ENCODE peak calls at places on chromosomes 6 and 20, in nine cellular contexts. E, D, V, F, N, Y, Z, R and M are unnamed samples.

GRCh38 chr6:168825226-168826077 is 384.5 kb downstream of the SMOC2 start:
- DNase-seq in E (no peak), D (no peak), V (no peak), F (no peak), N (no peak), Y (no peak), Z (no peak), R (no peak), M (no peak)

GRCh38 chr20:53676519-53676822 is 82.8 kb upstream of the ZNF217 start:
- DNase-seq in E (no peak), D (no peak), V (no peak), F (no peak), N (no peak), Y (no peak), Z (no peak), R (no peak), M (no peak)

GRCh38 chr6:133817460-133818047 is 71.4 kb upstream of the TCF21 start:
- DNase-seq in E (no peak), D (no peak), V (no peak), F (no peak), N (peak), Y (peak), Z (no peak), R (no peak), M (no peak)

GRCh38 chr20:7449269-7449668 is 491.0 kb downstream of the HAO1 start:
- DNase-seq in E (no peak), D (peak), V (no peak), F (no peak), N (no peak), Y (no peak), Z (no peak), R (no peak), M (no peak)

GRCh38 chr6:109455161-109455501 is 441 bp downstream of the MICAL1 start:
- DNase-seq in E (peak), D (no peak), V (no peak), F (no peak), N (peak), Y (no peak), Z (no peak), R (no peak), M (no peak)

GRCh38 chr20:1702288-1702687 is 44.7 kb upstream of the SIRPG start:
- DNase-seq in E (no peak), D (no peak), V (no peak), F (no peak), N (no peak), Y (no peak), Z (no peak), R (no peak), M (no peak)

GRCh38 chr6:150409576-150410066 is 40.8 kb downstream of the IYD start:
- DNase-seq in E (peak), D (no peak), V (no peak), F (no peak), N (no peak), Y (no peak), Z (peak), R (peak), M (no peak)

GRCh38 chr20:50758992-50759391 is 27.6 kb downstream of the PARD6B start:
- DNase-seq in E (no peak), D (no peak), V (no peak), F (no peak), N (no peak), Y (no peak), Z (no peak), R (no peak), M (no peak)

GRCh38 chr6:131262060-131262459 is 126.8 kb downstream of the AKAP7 start:
- DNase-seq in E (no peak), D (no peak), V (no peak), F (no peak), N (peak), Y (no peak), Z (no peak), R (no peak), M (no peak)

GRCh38 chr6:49782293-49783181 is 4.5 kb downstream of the PGK2 start:
- DNase-seq in E (no peak), D (no peak), V (no peak), F (no peak), N (no peak), Y (no peak), Z (no peak), R (no peak), M (no peak)

GRCh38 chr20:5973172-5973571 is 22.7 kb downstream of the MCM8 start:
- DNase-seq in E (no peak), D (peak), V (no peak), F (peak), N (peak), Y (no peak), Z (no peak), R (no peak), M (no peak)

GRCh38 chr6:46269447-46270229 is 98.9 kb upstream of the ENPP5 start:
- DNase-seq in E (no peak), D (no peak), V (no peak), F (no peak), N (no peak), Y (no peak), Z (peak), R (peak), M (no peak)

GRCh38 chr6:159061805-159062563 is 17.2 kb upstream of the TAGAP start:
- DNase-seq in E (no peak), D (no peak), V (no peak), F (no peak), N (no peak), Y (no peak), Z (no peak), R (no peak), M (no peak)

GRCh38 chr6:30937265-30937664 is 3.5 kb upstream of the MUCL3 start:
- DNase-seq in E (peak), D (no peak), V (no peak), F (no peak), N (no peak), Y (no peak), Z (no peak), R (no peak), M (no peak)

GRCh38 chr6:13554929-13555333 is 19.5 kb upstream of the SIRT5 start:
- DNase-seq in E (no peak), D (no peak), V (no peak), F (peak), N (no peak), Y (no peak), Z (peak), R (peak), M (no peak)

GRCh38 chr6:124223596-124223995 is 419.9 kb downstream of the NKAIN2 start:
- DNase-seq in E (no peak), D (peak), V (no peak), F (no peak), N (no peak), Y (no peak), Z (no peak), R (no peak), M (no peak)

GRCh38 chr6:6781172-6781876 is 192.8 kb downstream of the LY86 start:
- DNase-seq in E (peak), D (peak), V (peak), F (peak), N (no peak), Y (no peak), Z (no peak), R (peak), M (no peak)

GRCh38 chr6:18327621-18328548 is 59.3 kb upstream of the RNF144B start:
- DNase-seq in E (peak), D (no peak), V (no peak), F (no peak), N (no peak), Y (no peak), Z (no peak), R (peak), M (no peak)

GRCh38 chr20:5508044-5508443 is 191.3 kb upstream of the PROKR2 start:
- DNase-seq in E (no peak), D (no peak), V (no peak), F (no peak), N (no peak), Y (no peak), Z (no peak), R (no peak), M (no peak)

GRCh38 chr6:38771111-38771694 is 56.1 kb downstream of the DNAH8 start:
- DNase-seq in E (no peak), D (peak), V (no peak), F (no peak), N (no peak), Y (no peak), Z (no peak), R (no peak), M (no peak)

GRCh38 chr6:2656460-2657064 is 94.2 kb downstream of the MYLK4 start:
- DNase-seq in E (no peak), D (no peak), V (no peak), F (no peak), N (no peak), Y (no peak), Z (no peak), R (no peak), M (no peak)

GRCh38 chr6:150354754-150355571 is 13.8 kb upstream of the IYD start:
- DNase-seq in E (no peak), D (peak), V (no peak), F (peak), N (peak), Y (no peak), Z (no peak), R (peak), M (no peak)

GRCh38 chr20:17655865-17656489 is 26.1 kb downstream of the RRBP1 start:
- DNase-seq in E (no peak), D (peak), V (no peak), F (peak), N (no peak), Y (no peak), Z (no peak), R (peak), M (no peak)

GRCh38 chr6:26053929-26054658 is 33.1 kb upstream of the HFE start:
- DNase-seq in E (no peak), D (peak), V (no peak), F (peak), N (no peak), Y (no peak), Z (no peak), R (no peak), M (no peak)

GRCh38 chr20:45506927-45507820 is 8.2 kb downstream of the SPINT3 start:
- DNase-seq in E (no peak), D (no peak), V (no peak), F (no peak), N (no peak), Y (no peak), Z (no peak), R (no peak), M (no peak)

GRCh38 chr20:39568090-39568489 is 605.9 kb downstream of the DHX35 start:
- DNase-seq in E (no peak), D (no peak), V (no peak), F (no peak), N (no peak), Y (no peak), Z (no peak), R (no peak), M (no peak)

DNA sequence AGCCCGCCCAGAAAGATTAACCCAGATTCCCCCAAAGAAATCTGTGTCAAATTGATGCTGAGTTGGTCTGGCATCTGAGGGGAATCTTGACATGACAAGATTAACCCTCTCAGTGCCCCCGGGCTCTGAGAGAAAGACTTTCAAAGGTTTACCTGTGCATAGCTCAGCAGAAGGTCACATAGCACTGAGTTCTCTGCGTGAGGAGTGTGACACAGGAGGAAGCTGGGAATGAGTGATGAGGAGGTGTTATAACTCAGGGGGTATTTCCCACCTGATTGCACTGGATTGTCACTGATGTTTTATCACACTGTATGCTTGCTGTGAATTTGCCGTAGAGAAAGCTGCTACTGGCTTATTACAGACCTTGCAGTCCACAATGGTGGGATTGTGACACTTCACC is 601.3 kb downstream of the DHX35 start:
- DNase-seq in E (no peak), D (no peak), V (no peak), F (no peak), N (no peak), Y (no peak), Z (no peak), R (no peak), M (no peak)
- TF ChIP-seq CTCF in E (no peak), D (no peak), V (no peak), F (no peak), N (no peak), Y (no peak), Z (no peak), R (no peak), M (no peak)

GRCh38 chr6:113414511-113414910 is 442.6 kb upstream of the MARCKS start:
- DNase-seq in E (no peak), D (peak), V (no peak), F (peak), N (peak), Y (no peak), Z (no peak), R (peak), M (no peak)
- TF ChIP-seq CTCF in E (no peak), D (peak), V (peak), F (peak), N (peak), Y (peak), Z (peak), R (peak), M (peak)

GRCh38 chr6:166750125-166750793 is 123.2 kb upstream of the RPS6KA2 start:
- DNase-seq in E (no peak), D (no peak), V (no peak), F (peak), N (no peak), Y (no peak), Z (no peak), R (no peak), M (no peak)

GRCh38 chr6:166752097-166752496 is 125.0 kb upstream of the RPS6KA2 start:
- DNase-seq in E (no peak), D (no peak), V (no peak), F (no peak), N (no peak), Y (no peak), Z (no peak), R (no peak), M (no peak)

GRCh38 chr6:166752928-166753721 is 126.1 kb upstream of the RPS6KA2 start:
- DNase-seq in E (no peak), D (no peak), V (no peak), F (peak), N (no peak), Y (no peak), Z (no peak), R (no peak), M (no peak)

GRCh38 chr6:166749666-166750065 is 122.6 kb upstream of the RPS6KA2 start:
- DNase-seq in E (no peak), D (no peak), V (no peak), F (no peak), N (no peak), Y (no peak), Z (no peak), R (no peak), M (no peak)

GRCh38 chr6:166751051-166751595 is 124.1 kb upstream of the RPS6KA2 start:
- DNase-seq in E (no peak), D (no peak), V (no peak), F (no peak), N (no peak), Y (no peak), Z (no peak), R (no peak), M (no peak)
- TF ChIP-seq CTCF in E (no peak), D (no peak), V (no peak), F (no peak), N (no peak), Y (no peak), Z (no peak), R (no peak), M (no peak)

GRCh38 chr6:91412532-91412931 is 825.7 kb upstream of the MAP3K7 start:
- DNase-seq in E (no peak), D (peak), V (no peak), F (peak), N (no peak), Y (no peak), Z (no peak), R (no peak), M (no peak)
- TF ChIP-seq CTCF in E (no peak), D (peak), V (no peak), F (no peak), N (no peak), Y (no peak), Z (no peak), R (no peak), M (peak)

DNA sequence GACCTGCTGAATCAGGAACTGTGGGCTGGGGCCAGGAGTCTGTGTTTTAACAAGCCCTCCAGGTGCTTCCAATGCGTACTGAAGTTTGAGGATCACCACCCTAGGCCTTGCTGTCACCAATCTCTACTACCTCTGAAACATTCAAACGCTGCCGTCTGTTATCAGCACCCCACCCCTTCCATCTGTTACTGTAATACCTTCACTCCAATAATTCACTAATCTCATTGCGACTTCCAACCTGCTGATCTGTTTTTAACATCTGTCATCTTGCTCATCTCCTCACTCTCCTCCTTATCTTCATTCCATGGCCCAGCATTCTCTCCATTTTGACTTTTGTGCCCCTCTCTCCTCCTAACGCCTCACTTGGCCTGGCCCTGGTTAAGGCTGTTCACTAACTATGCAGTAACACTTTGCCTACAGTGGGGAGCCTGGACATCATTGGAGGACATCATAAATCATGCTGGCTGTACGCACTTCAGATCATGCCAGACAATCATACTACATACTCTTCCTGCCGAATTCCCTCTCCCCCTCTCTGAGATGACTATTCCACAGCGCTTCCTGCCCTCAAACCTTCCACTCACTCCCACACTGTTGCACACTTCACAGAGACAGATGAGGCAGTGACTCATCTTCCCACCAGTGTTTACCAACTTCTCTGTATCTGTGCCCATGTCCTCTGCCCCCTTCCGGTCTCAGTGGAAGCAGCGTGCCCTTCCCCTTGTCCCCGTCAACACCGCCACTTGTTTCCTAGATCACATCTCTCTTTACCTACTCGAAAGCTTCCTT is 3.0 kb upstream of the GUCA1B start:
- DNase-seq in E (no peak), D (peak), V (peak), F (peak), N (no peak), Y (no peak), Z (no peak), R (peak), M (no peak)
- TF ChIP-seq CTCF in E (no peak), D (peak), V (peak), F (peak), N (no peak), Y (no peak), Z (no peak), R (no peak), M (no peak)